ENCODE peak calls at places on chromosome 21, in four cellular contexts. V is cardiac muscle cell, W is vagina, P is gastrocnemius medialis. F is an unnamed sample.

GRCh38 chr21:41611966-41612606 is 104.1 kb upstream of the TMPRSS2 start:
- DNase-seq in V (no peak), W (no peak), P (no peak), F (no peak)

GRCh38 chr21:16587141-16587570 is 857.4 kb downstream of the USP25 start:
- DNase-seq in V (no peak), W (no peak), P (peak; percentile 77), F (no peak)

GRCh38 chr21:21238882-21239400 is 240.7 kb downstream of the NCAM2 start:
- DNase-seq in V (no peak), W (no peak), P (no peak), F (no peak)

GRCh38 chr21:37367301-37367757 is 756 bp downstream of the DYRK1A start:
- DNase-seq in V (no peak), W (no peak), P (no peak), F (peak; percentile 43)

GRCh38 chr21:36747815-36748381 is 49.0 kb downstream of the SIM2 start:
- DNase-seq in V (peak; percentile 86), W (no peak), P (no peak), F (peak; percentile 39)

GRCh38 chr21:39094847-39095525 is 88.3 kb downstream of the PSMG1 start:
- DNase-seq in V (no peak), W (no peak), P (no peak), F (no peak)

GRCh38 chr21:25831300-25831699 is 96.5 kb downstream of the GABPA start:
- DNase-seq in V (no peak), W (no peak), P (no peak), F (no peak)

GRCh38 chr21:15390049-15390448 is 325.2 kb upstream of the NRIP1 start:
- DNase-seq in V (no peak), W (no peak), P (no peak), F (no peak)

GRCh38 chr21:15682977-15683376 is 46.8 kb upstream of the USP25 start:
- DNase-seq in V (no peak), W (no peak), P (no peak), F (no peak)

GRCh38 chr21:19992540-19992939 is 1005.7 kb upstream of the NCAM2 start:
- DNase-seq in V (no peak), W (no peak), P (no peak), F (no peak)

GRCh38 chr21:36350282-36350910 is 30.4 kb downstream of the MORC3 start:
- DNase-seq in V (no peak), W (no peak), P (no peak), F (no peak)

GRCh38 chr21:29387598-29387997 is 88.9 kb downstream of the BACH1 start:
- DNase-seq in V (no peak), W (no peak), P (no peak), F (no peak)

GRCh38 chr21:39006653-39007417 is 176.4 kb downstream of the PSMG1 start:
- DNase-seq in V (no peak), W (no peak), P (peak; percentile 50), F (no peak)

GRCh38 chr21:41398831-41399230 is 27.2 kb upstream of the MX1 start:
- DNase-seq in V (no peak), W (peak; percentile 74), P (no peak), F (no peak)

GRCh38 chr21:29297483-29298347 is 1.0 kb upstream of the BACH1 start:
- DNase-seq in V (no peak), W (no peak), P (peak; percentile 51), F (no peak)

GRCh38 chr21:24988941-24989340 is 618.3 kb downstream of the MRPL39 start:
- DNase-seq in V (no peak), W (no peak), P (no peak), F (no peak)

GRCh38 chr21:41526478-41527087 is 18.6 kb upstream of the TMPRSS2 start:
- DNase-seq in V (no peak), W (no peak), P (no peak), F (no peak)

GRCh38 chr21:17388226-17388625 is 124.6 kb upstream of the CXADR start:
- DNase-seq in V (no peak), W (no peak), P (no peak), F (no peak)

GRCh38 chr21:31190516-31190915 is 152.2 kb upstream of the KRTAP19-8 start:
- DNase-seq in V (no peak), W (no peak), P (no peak), F (no peak)

GRCh38 chr21:38242036-38242435 is 14.8 kb upstream of the KCNJ15 start:
- DNase-seq in V (no peak), W (no peak), P (no peak), F (no peak)

GRCh38 chr21:18384771-18385170 is 18.8 kb downstream of the TMPRSS15 start:
- DNase-seq in V (peak; percentile 64), W (no peak), P (no peak), F (no peak)

GRCh38 chr21:25700741-25701140 is 34.0 kb downstream of the ATP5PF start:
- DNase-seq in V (no peak), W (no peak), P (no peak), F (no peak)

GRCh38 chr21:15441060-15441493 is 288.7 kb upstream of the USP25 start:
- DNase-seq in V (no peak), W (no peak), P (no peak), F (no peak)

GRCh38 chr21:39071623-39072214 is 111.5 kb downstream of the PSMG1 start:
- DNase-seq in V (no peak), W (no peak), P (no peak), F (no peak)

GRCh38 chr21:15992171-15992570 is 262.4 kb downstream of the USP25 start:
- DNase-seq in V (no peak), W (no peak), P (no peak), F (no peak)

GRCh38 chr21:16976132-16976666 is 536.6 kb upstream of the CXADR start:
- DNase-seq in V (no peak), W (no peak), P (no peak), F (no peak)

GRCh38 chr21:18801468-18801867 is 397.9 kb upstream of the TMPRSS15 start:
- DNase-seq in V (no peak), W (no peak), P (no peak), F (no peak)

DNA sequence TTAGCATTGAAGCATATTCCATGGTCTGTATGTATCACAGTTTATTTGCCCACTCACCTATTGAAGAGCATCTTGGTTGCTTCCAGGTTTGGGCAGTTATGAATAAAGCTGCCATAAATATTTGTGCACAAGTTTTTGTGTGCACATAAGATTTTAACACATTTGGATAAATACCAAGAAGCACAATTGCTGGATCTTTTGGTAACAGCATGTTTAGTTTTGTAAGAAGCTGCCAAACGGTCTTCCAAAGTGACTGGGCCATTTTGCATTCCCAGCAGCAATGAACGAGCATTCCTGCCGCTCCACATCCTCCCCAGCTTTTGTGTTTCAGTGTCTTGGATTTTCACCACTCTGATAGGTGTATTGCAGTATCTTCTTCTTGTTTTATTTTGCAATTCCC is 62.7 kb downstream of the PDE9A start:
- DNase-seq in V (no peak), W (no peak), P (no peak), F (no peak)
- TF ChIP-seq CTCF in V (no peak), W (no peak), P (no peak), F (no peak)

GRCh38 chr21:34924194-34924593 is 124.9 kb downstream of the RUNX1 start:
- DNase-seq in V (no peak), W (no peak), P (no peak), F (no peak)

GRCh38 chr21:34924767-34925425 is 124.2 kb downstream of the RUNX1 start:
- DNase-seq in V (no peak), W (no peak), P (no peak), F (no peak)

GRCh38 chr21:34926784-34927548 is 122.1 kb downstream of the RUNX1 start:
- DNase-seq in V (peak; percentile 23), W (no peak), P (no peak), F (no peak)

GRCh38 chr21:34923626-34924025 is 125.5 kb downstream of the RUNX1 start:
- DNase-seq in V (no peak), W (no peak), P (no peak), F (no peak)

GRCh38 chr21:34925597-34925996 is 123.5 kb downstream of the RUNX1 start:
- DNase-seq in V (no peak), W (no peak), P (no peak), F (no peak)
- H3K36me3 ChIP-seq in V (no peaks in the 10 kb centered on the region), W (no peaks in the 10 kb centered on the region), P (no peaks in the 10 kb centered on the region), F (no peaks in the 10 kb centered on the region)

GRCh38 chr21:44630440-44630839 is 3.5 kb downstream of the KRTAP10-9 start:
- DNase-seq in V (no peak), W (no peak), P (no peak), F (no peak)
- H3K27me3 ChIP-seq in V (no peaks in the 10 kb centered on the region), W (no peaks in the 10 kb centered on the region), P (peaks cover 16% of the 10 kb centered on the region), F (no peaks in the 10 kb centered on the region)

DNA sequence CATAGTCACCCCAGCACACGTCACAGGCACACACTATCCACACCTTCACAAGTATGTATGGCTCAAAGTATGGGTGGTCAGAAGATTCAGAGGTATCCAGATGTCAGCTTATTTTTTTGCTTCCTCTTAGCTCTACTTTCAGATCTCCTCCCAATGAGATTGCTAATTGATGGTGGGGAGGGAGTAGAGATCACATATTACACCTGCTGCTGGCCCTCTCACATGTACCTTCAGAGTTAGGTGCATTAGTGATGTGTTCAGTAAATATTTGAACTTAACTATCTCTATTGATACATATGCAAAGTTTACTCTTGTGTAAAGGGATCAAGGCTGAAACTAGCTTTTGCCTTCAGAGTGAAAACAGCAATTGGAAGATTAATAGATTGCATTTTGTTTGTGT is 262.6 kb downstream of the PCP4 start:
- DNase-seq in V (no peak), W (no peak), P (no peak), F (no peak)
- TF ChIP-seq CTCF in V (no peak), W (no peak), P (no peak), F (no peak)

GRCh38 chr21:45999581-46000181 is 18.1 kb downstream of the COL6A1 start:
- DNase-seq in V (no peak), W (no peak), P (no peak), F (no peak)

GRCh38 chr21:46000182-46000730 is 18.7 kb downstream of the COL6A1 start:
- DNase-seq in V (no peak), W (no peak), P (no peak), F (no peak)

GRCh38 chr21:45998276-45998701 is 16.7 kb downstream of the COL6A1 start:
- DNase-seq in V (no peak), W (no peak), P (no peak), F (no peak)

GRCh38 chr21:45997495-45998275 is 16.1 kb downstream of the COL6A1 start:
- DNase-seq in V (no peak), W (no peak), P (peak; percentile 11), F (no peak)

GRCh38 chr21:45998871-45999580 is 17.5 kb downstream of the COL6A1 start:
- DNase-seq in V (no peak), W (no peak), P (peak; percentile 11), F (no peak)
- H3K36me3 ChIP-seq in V (peaks cover 14% of the 10 kb centered on the region), W (peaks cover 6% of the 10 kb centered on the region), P (peaks cover 44% of the 10 kb centered on the region), F (no peaks in the 10 kb centered on the region)

GRCh38 chr21:32990666-32991065 is 35.1 kb upstream of the OLIG2 start:
- DNase-seq in V (no peak), W (no peak), P (no peak), F (no peak)
- H3K27me3 ChIP-seq in V (peaks cover 23% of the 10 kb centered on the region), W (no peaks in the 10 kb centered on the region), P (peaks cover 17% of the 10 kb centered on the region), F (no peaks in the 10 kb centered on the region)